ENCODE peak calls at places on chromosomes 6 and 20, in nine cellular contexts. S is fibroblast of the aortic adventitia; M is iPS DF 6.9; V is retina; R is stimulated activated CD4-positive, alpha-beta T cell treated with anti-CD3 and anti-CD28 coated beads, Interleukin-2, amount 100 ng/mL, for 24 hours; F is left ventricle myocardium inferior; K is IMR-90; O is stimulated activated CD8-positive, alpha-beta memory T cell treated with anti-CD3 and anti-CD28 coated beads, Interleukin-15, amount 100 ng/mL, for 24 hours; X is cardiac fibroblast. H is an unnamed sample.

GRCh38 chr20:51121901-51122412 is 99.0 kb upstream of the KCNG1 start:
- DNase-seq in V (no peak), K (peak), S (no peak), F (no peak), X (no peak), O (no peak), R (no peak), M (peak), H (no peak)

GRCh38 chr6:130776287-130776925 is 50.8 kb upstream of the SMLR1 start:
- DNase-seq in R (no peak), M (no peak), F (no peak), S (no peak), V (no peak), O (no peak), K (no peak), X (no peak), H (no peak)

GRCh38 chr6:30100585-30101422 is 12.1 kb downstream of the TRIM31 start:
- DNase-seq in R (peak), O (no peak), F (peak), V (peak), S (no peak), K (no peak), M (no peak), X (no peak), H (peak)

GRCh38 chr6:143579703-143580102 is 68.2 kb upstream of the FUCA2 start:
- DNase-seq in O (no peak), V (no peak), R (no peak), M (no peak), S (peak), X (peak), F (peak), K (peak), H (no peak)

GRCh38 chr20:50758469-50758868 is 27.1 kb downstream of the PARD6B start:
- DNase-seq in X (no peak), F (no peak), M (no peak), R (no peak), V (no peak), S (peak), K (peak), O (no peak), H (no peak)

GRCh38 chr20:3222635-3223600 is 13.6 kb downstream of the ITPA start:
- DNase-seq in K (no peak), X (no peak), R (no peak), O (no peak), S (no peak), V (no peak), F (peak), M (no peak), H (peak)

GRCh38 chr6:21946298-21946783 is 350.5 kb downstream of the PRL start:
- DNase-seq in X (peak), R (no peak), F (no peak), S (peak), O (no peak), K (peak), V (no peak), M (no peak), H (peak)

GRCh38 chr6:136959471-136959891 is 37.4 kb downstream of the SLC35D3 start:
- DNase-seq in M (no peak), V (peak), X (no peak), O (no peak), K (no peak), R (no peak), S (no peak), F (no peak), H (no peak)

GRCh38 chr6:7587631-7588100 is 2.3 kb upstream of the SNRNP48 start:
- DNase-seq in F (no peak), V (no peak), X (peak), O (no peak), S (peak), K (peak), R (no peak), M (no peak), H (no peak)

GRCh38 chr6:149264629-149265028 is 52.9 kb upstream of the TAB2 start:
- DNase-seq in M (no peak), O (no peak), S (no peak), R (no peak), X (no peak), K (no peak), F (no peak), V (no peak), H (no peak)